ENCODE peak calls at places on chromosome 16, in eight cellular contexts. U, X, T, M, P, A, Z and I are unnamed samples.

GRCh38 chr16:87809150-87809902 is 43.5 kb upstream of the KLHDC4 start:
- DNase-seq in Z (no peak), M (no peak), U (peak; percentile 14), P (no peak), X (no peak), T (no peak), A (no peak), I (no peak)

GRCh38 chr16:73000020-73000906 is 47.7 kb downstream of the ZFHX3 start:
- DNase-seq in Z (peak; percentile 76), T (peak; percentile 55), A (no peak), U (no peak), M (no peak), P (peak; percentile 51), X (no peak), I (no peak)

GRCh38 chr16:49811630-49812334 is 44.1 kb downstream of the ZNF423 start:
- DNase-seq in A (no peak), Z (no peak), T (no peak), X (no peak), U (peak; percentile 88), P (no peak), M (no peak), I (peak; percentile 87)

GRCh38 chr16:89442990-89443726 is 47.2 kb downstream of the ANKRD11 start:
- DNase-seq in P (no peak), U (peak; percentile 92), M (no peak), Z (no peak), T (no peak), X (peak; percentile 67), A (no peak), I (peak; percentile 46)

GRCh38 chr16:49856741-49857330 is 924 bp upstream of the ZNF423 start:
- DNase-seq in M (peak; percentile 86), U (peak; percentile 99), X (peak; percentile 71), A (no peak), P (peak; percentile 81), Z (no peak), T (peak; percentile 86), I (peak; percentile 95)

GRCh38 chr16:79897087-79897443 is 296.5 kb upstream of the MAF start:
- DNase-seq in U (no peak), T (no peak), M (no peak), A (no peak), Z (no peak), P (no peak), X (no peak), I (no peak)

GRCh38 chr16:1277945-1278282 is 22.0 kb downstream of the TPSD1 start:
- DNase-seq in A (no peak), U (peak; percentile 73), M (no peak), Z (no peak), P (no peak), X (no peak), T (no peak), I (peak; percentile 76)

GRCh38 chr16:15672514-15673167 is 22.6 kb downstream of the NDE1 start:
- DNase-seq in P (peak; percentile 91), M (peak; percentile 80), X (peak; percentile 82), U (peak; percentile 95), A (no peak), Z (peak; percentile 97), T (peak; percentile 90), I (no peak)

GRCh38 chr16:13426279-13426678 is 493.7 kb upstream of the ERCC4 start:
- DNase-seq in X (no peak), A (peak; percentile 33), P (no peak), T (no peak), Z (no peak), U (no peak), M (no peak), I (peak; percentile 46)

GRCh38 chr16:89842471-89843408 is 14.5 kb downstream of the SPIRE2 start:
- DNase-seq in T (no peak), A (no peak), X (no peak), M (no peak), P (no peak), U (peak; percentile 96), Z (no peak), I (peak; percentile 56)

GRCh38 chr16:86347090-86347489 is 163.2 kb upstream of the FOXF1 start:
- DNase-seq in U (no peak), P (no peak), Z (no peak), A (no peak), X (no peak), M (no peak), T (no peak), I (no peak)

GRCh38 chr16:89000207-89000959 is 23.4 kb upstream of the CBFA2T3 start:
- DNase-seq in T (no peak), A (no peak), U (no peak), M (no peak), Z (no peak), X (no peak), P (no peak), I (no peak)

GRCh38 chr16:89922884-89923639 is at the start of gene TUBB3:
- DNase-seq in M (peak; percentile 76), Z (peak; percentile 67), T (peak; percentile 77), U (peak; percentile 100), P (peak; percentile 80), A (no peak), X (peak; percentile 80), I (peak; percentile 99)

GRCh38 chr16:57489229-57489628 is 2.9 kb upstream of the DOK4 start:
- DNase-seq in Z (peak; percentile 19), U (no peak), T (no peak), M (no peak), A (no peak), P (peak; percentile 2), X (no peak), I (no peak)

GRCh38 chr16:57485091-57485915 is 990 bp downstream of the DOK4 start:
- DNase-seq in U (peak; percentile 90), X (no peak), M (peak; percentile 81), P (no peak), Z (peak; percentile 68), T (peak; percentile 71), A (no peak), I (no peak)

GRCh38 chr16:57485916-57486857 is at the start of gene DOK4:
- DNase-seq in M (peak; percentile 92), T (peak; percentile 94), Z (peak; percentile 88), A (no peak), P (peak; percentile 87), X (peak; percentile 79), U (peak; percentile 100), I (peak; percentile 100)

GRCh38 chr16:57484515-57485005 is 1.7 kb downstream of the DOK4 start:
- DNase-seq in M (no peak), T (no peak), X (no peak), P (no peak), U (peak; percentile 81), A (no peak), Z (no peak), I (no peak)

GRCh38 chr16:57486858-57487834 is 853 bp upstream of the DOK4 start:
- DNase-seq in T (peak; percentile 46), Z (peak; percentile 62), P (no peak), M (no peak), A (no peak), X (no peak), U (peak; percentile 83), I (no peak)
- H3K4me3 ChIP-seq in T (peak overlapping the region; percentile 75), Z (peak overlapping the region; percentile 82), P (peak overlapping the region; percentile 80), M (no peak overlapping the region), A (peak overlapping the region; percentile 77), X (no peak overlapping the region), U (peak overlapping the region; percentile 86), I (no peak overlapping the region)

GRCh38 chr16:17404903-17405691 is 65.7 kb downstream of the XYLT1 start:
- DNase-seq in P (peak; percentile 61), Z (peak; percentile 91), X (peak; percentile 94), A (no peak), M (no peak), U (peak; percentile 91), T (peak; percentile 64), I (no peak)
- H3K4me3 ChIP-seq in P (no peak overlapping the region), Z (no peak overlapping the region), X (no peak overlapping the region), A (no peak overlapping the region), M (no peak overlapping the region), U (peak overlapping the region; percentile 59), T (no peak overlapping the region), I (no peak overlapping the region)

GRCh38 chr16:67547423-67548264 is 14.7 kb upstream of the CTCF start:
- DNase-seq in T (peak; percentile 61), P (peak; percentile 18), M (peak; percentile 49), Z (peak; percentile 75), U (peak; percentile 65), X (no peak), A (no peak), I (peak; percentile 55)

GRCh38 chr16:67548265-67549126 is 13.8 kb upstream of the CTCF start:
- DNase-seq in P (no peak), T (peak; percentile 61), A (no peak), U (peak; percentile 58), X (peak; percentile 16), Z (no peak), M (no peak), I (peak; percentile 35)

GRCh38 chr16:67546091-67546501 is 16.2 kb upstream of the CTCF start:
- DNase-seq in M (no peak), U (peak; percentile 65), P (no peak), X (peak; percentile 14), A (no peak), Z (no peak), T (peak; percentile 53), I (peak; percentile 47)

GRCh38 chr16:67545665-67546024 is 16.7 kb upstream of the CTCF start:
- DNase-seq in M (no peak), A (no peak), U (peak; percentile 36), Z (no peak), P (no peak), X (peak; percentile 13), T (no peak), I (no peak)

DNA sequence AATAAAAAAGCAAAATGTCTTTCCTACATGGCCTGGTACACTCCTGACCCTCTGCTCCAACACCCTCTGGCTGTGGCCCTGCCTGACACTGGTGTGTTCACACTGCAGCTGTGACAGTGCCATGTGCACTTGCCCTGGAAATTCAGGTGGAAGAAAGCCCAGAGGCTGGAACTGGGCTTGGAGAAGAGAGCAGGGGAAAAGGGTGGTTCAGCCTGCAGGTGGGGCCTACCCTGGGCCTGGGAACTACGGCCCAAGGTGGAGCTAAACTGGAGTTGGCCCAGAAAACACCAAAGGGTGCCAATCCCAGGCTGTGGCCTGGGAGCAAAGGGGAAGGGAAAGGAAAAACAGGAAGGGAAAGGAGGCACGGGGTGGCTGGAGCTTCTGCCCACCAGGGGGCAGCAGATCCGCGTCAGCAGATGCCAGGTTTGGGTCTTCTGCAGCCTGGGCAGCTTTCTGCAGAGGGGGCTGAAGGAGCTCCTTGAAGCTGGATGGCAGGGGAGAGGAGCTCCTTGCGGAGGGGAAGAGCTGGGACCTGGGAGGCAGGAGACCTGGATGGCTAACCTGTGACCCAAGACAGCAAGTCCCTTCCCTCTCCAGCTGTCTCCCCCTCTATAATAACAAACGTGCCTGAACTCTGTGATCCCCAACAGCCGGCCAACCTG is 15.4 kb upstream of the CTCF start:
- DNase-seq in A (peak; percentile 84), P (peak; percentile 78), X (peak; percentile 69), U (peak; percentile 97), M (peak; percentile 90), Z (peak; percentile 85), T (peak; percentile 85), I (peak; percentile 95)
- H3K4me3 ChIP-seq in A (no peak overlapping the region), P (no peak overlapping the region), X (no peak overlapping the region), U (no peak overlapping the region), M (no peak overlapping the region), Z (no peak overlapping the region), T (no peak overlapping the region), I (no peak overlapping the region)

DNA sequence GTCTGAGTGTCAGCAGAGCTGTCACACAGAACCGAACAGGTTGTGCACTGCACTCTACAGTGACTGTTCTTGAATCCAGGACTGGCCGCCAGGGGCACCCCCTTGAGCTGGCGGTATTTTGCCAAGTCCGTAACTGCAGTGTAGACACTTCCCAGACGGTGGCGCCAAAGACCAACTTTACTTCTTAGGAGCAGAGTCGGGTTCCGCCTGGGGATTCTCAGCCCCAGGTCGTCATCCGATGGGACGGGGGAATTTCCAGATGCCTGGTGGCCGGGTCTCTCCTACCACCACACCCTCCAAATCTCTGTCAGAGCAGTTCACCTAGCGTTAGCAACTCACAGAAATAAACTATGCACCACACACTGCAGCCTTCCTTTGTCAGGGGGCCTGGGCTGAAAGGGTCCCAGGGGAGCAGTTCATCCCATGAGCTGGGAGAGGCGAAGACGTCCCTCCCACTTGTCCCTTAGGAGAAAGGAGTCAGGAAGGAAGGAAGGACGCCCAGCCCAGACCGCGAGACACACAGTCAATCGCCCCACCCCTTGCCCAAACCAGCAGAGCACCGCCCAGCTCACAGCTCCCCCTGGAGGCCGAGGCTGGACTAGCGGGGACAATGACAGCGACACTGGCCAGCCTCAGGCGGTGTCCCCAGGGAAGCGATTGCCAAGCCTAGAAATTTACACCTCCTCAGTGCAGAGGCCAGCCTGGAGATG is 7.4 kb upstream of the RIPOR1 start:
- DNase-seq in X (peak; percentile 95), P (peak; percentile 94), M (peak; percentile 97), Z (peak; percentile 98), T (peak; percentile 95), A (peak; percentile 90), U (peak; percentile 98), I (peak; percentile 94)
- H3K4me3 ChIP-seq in X (no peak overlapping the region), P (peak overlapping the region; percentile 63), M (no peak overlapping the region), Z (peak overlapping the region; percentile 42), T (peak overlapping the region; percentile 47), A (peak overlapping the region; percentile 21), U (peak overlapping the region; percentile 72), I (peak overlapping the region; percentile 46)